ENCODE peak calls at places on chromosomes 4 and X, in four cellular contexts. P is H1, E is HepG2, U is K562. Y is an unnamed sample.

GRCh38 chr4:13852411-13852810 is 224.9 kb upstream of the BOD1L1 start:
- DNase-seq in P (no peak), E (no peak), U (no peak), Y (no peak)

GRCh38 chrX:136659174-136659573 is 11.2 kb downstream of the CD40LG start:
- DNase-seq in P (no peak), E (no peak), U (no peak), Y (no peak)

GRCh38 chrX:154751121-154751668 is 318 bp upstream of the GAB3 start:
- DNase-seq in P (no peak), E (no peak), U (peak; percentile 42), Y (no peak)

GRCh38 chr4:110704748-110705439 is 82.0 kb upstream of the PITX2 start:
- DNase-seq in P (no peak), E (no peak), U (no peak), Y (no peak)

GRCh38 chr4:85725727-85726170 is 250.8 kb downstream of the ARHGAP24 start:
- DNase-seq in P (no peak), E (no peak), U (peak; percentile 37), Y (no peak)

GRCh38 chr4:8378776-8379175 is 61.7 kb downstream of the ACOX3 start:
- DNase-seq in P (no peak), E (no peak), U (no peak), Y (no peak)

GRCh38 chrX:107445146-107445545 is 4.3 kb upstream of the FRMPD3 start:
- DNase-seq in P (no peak), E (no peak), U (no peak), Y (no peak)

GRCh38 chr4:18518098-18518497 is 496.5 kb upstream of the LCORL start:
- DNase-seq in P (no peak), E (no peak), U (no peak), Y (no peak)

GRCh38 chrX:143635915-143636314 is at the start of gene SLITRK4:
- DNase-seq in P (peak; percentile 57), E (no peak), U (no peak), Y (no peak)

GRCh38 chr4:76704133-76704881 is 193.6 kb downstream of the SOWAHB start:
- DNase-seq in P (no peak), E (no peak), U (no peak), Y (peak; percentile 68)

GRCh38 chrX:150162141-150162540 is 201.0 kb upstream of the MAMLD1 start:
- DNase-seq in P (no peak), E (no peak), U (no peak), Y (peak; percentile 27)

GRCh38 chr4:40325406-40326019 is 9.6 kb upstream of the CHRNA9 start:
- DNase-seq in P (no peak), E (peak; percentile 54), U (peak; percentile 72), Y (peak; percentile 58)

GRCh38 chrX:110038900-110039299 is 36.0 kb downstream of the TMEM164 start:
- DNase-seq in P (no peak), E (no peak), U (no peak), Y (no peak)

GRCh38 chrX:16155586-16155985 is 11.7 kb upstream of the MAGEB17 start:
- DNase-seq in P (no peak), E (no peak), U (no peak), Y (no peak)

GRCh38 chrX:147226801-147227200 is 412.3 kb upstream of the CXorf51A start:
- DNase-seq in P (no peak), E (no peak), U (no peak), Y (no peak)

GRCh38 chr4:84916233-84916632 is 50.3 kb downstream of the WDFY3 start:
- DNase-seq in P (no peak), E (no peak), U (no peak), Y (no peak)

GRCh38 chr4:53861856-53862610 is 202.4 kb downstream of the CHIC2 start:
- DNase-seq in P (no peak), E (no peak), U (no peak), Y (no peak)

GRCh38 chrX:110914281-110914680 is 118.7 kb upstream of the CHRDL1 start:
- DNase-seq in P (no peak), E (no peak), U (no peak), Y (no peak)

GRCh38 chr4:74487771-74488170 is 42.8 kb downstream of the AREG start:
- DNase-seq in P (no peak), E (no peak), U (no peak), Y (no peak)

GRCh38 chr4:99723555-99724450 is 66.2 kb upstream of the C4orf54 start:
- DNase-seq in P (no peak), E (peak; percentile 58), U (peak; percentile 74), Y (peak; percentile 10)

GRCh38 chrX:41300758-41301437 is 33.1 kb upstream of the DDX3X start:
- DNase-seq in P (no peak), E (no peak), U (peak; percentile 17), Y (no peak)

GRCh38 chr4:23667659-23668058 is 222.2 kb downstream of the PPARGC1A start:
- DNase-seq in P (no peak), E (no peak), U (no peak), Y (no peak)

GRCh38 chr4:153764611-153765368 is 5.0 kb upstream of the RNF175 start:
- DNase-seq in P (no peak), E (no peak), U (no peak), Y (no peak)

GRCh38 chr4:186770446-186771175 is 47.0 kb upstream of the FAT1 start:
- DNase-seq in P (no peak), E (no peak), U (no peak), Y (no peak)

GRCh38 chrX:130144509-130144908 is 21.1 kb downstream of the AIFM1 start:
- DNase-seq in P (no peak), E (no peak), U (no peak), Y (no peak)

GRCh38 chr4:168076989-168077725 is 15.2 kb upstream of the ANXA10 start:
- DNase-seq in P (peak; percentile 84), E (peak; percentile 44), U (peak; percentile 26), Y (peak; percentile 88)

GRCh38 chr4:15489551-15489950 is 19.9 kb downstream of the CC2D2A start:
- DNase-seq in P (no peak), E (no peak), U (no peak), Y (no peak)

GRCh38 chr4:82652062-82652461 is 90.3 kb upstream of the TMEM150C start:
- DNase-seq in P (no peak), E (no peak), U (no peak), Y (no peak)

GRCh38 chr4:8427761-8428287 is 12.7 kb downstream of the ACOX3 start:
- DNase-seq in P (no peak), E (peak; percentile 76), U (no peak), Y (no peak)

DNA sequence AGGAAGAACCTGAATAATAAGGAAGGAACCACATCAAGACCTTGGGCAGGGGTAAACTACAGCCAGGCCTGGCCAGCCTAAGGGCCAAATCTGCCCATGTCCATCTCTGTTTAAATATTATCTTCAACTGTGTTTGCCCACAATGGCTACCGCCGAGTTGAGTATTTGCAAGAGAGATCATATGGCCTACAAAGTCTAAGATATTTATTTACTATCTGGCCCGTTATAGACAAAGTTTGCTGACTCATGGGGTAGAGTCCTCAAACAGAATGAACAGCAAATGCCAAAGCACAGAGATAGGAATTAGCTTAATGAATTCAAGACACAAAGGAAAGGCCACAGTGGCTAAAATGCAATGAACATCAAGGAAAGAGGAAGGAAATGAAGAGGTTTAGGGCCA is 44.8 kb downstream of the RPS6KA3 start:
- DNase-seq in P (no peak), E (peak; percentile 89), U (peak; percentile 14), Y (no peak)
- TF ChIP-seq FOSL1 in P (no peak), E (no peak), U (no peak), Y (no peak)

GRCh38 chr4:793941-794621 is 31.8 kb downstream of the CPLX1 start:
- DNase-seq in P (no peak), E (no peak), U (no peak), Y (no peak)
- TF ChIP-seq FOSL1 in P (no peak), E (no peak), U (no peak), Y (no peak)

DNA sequence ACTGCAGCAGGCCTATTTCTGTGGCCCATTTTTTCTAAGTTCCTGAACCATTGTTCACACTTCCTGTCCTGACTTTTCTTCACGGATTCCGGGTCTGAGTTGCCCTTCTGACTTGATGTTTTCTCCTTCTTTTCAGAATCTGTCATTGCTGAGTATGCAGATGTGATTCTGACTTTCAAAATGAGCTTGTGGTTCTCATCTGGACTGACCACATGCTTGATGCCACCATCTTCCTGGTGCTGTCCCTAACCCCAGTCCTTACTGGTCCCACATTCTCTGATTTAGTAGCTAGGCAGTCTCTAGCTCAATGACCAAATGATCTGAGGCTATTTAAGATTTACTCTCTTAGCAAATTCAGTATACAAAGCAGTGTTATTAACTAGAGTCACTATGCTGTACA is 822.3 kb upstream of the TENM3 start:
- DNase-seq in P (no peak), E (no peak), U (no peak), Y (no peak)
- TF ChIP-seq FOSL1 in P (no peak), E (no peak), U (no peak), Y (no peak)

GRCh38 chrX:102599950-102600579 is 750 bp downstream of the ARMCX5 start:
- DNase-seq in P (no peak), E (no peak), U (peak; percentile 8), Y (no peak)
- TF ChIP-seq FOSL1 in P (no peak), E (no peak), U (no peak), Y (no peak)

DNA sequence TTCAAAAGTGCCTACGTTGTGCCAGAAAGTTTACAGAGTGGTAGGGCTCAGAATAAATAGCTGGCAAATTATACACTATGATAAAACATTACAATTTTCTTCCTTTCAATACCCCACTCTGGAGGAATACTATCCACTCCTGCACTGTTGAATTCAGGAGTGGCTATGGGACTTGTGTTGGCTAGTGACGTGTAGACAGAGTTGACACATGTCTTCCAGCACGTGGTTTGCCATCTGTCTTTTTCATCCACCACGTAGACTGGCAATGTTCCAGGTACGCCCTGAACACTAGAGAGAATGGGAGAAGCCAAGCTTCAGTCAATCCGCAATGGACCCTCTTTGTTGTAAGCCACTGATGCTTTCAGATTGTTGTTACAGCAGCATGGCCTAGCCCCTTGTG is 168.8 kb upstream of the RBPJ start:
- DNase-seq in P (no peak), E (no peak), U (no peak), Y (no peak)
- TF ChIP-seq FOSL1 in P (no peak), E (no peak), U (no peak), Y (no peak)

DNA sequence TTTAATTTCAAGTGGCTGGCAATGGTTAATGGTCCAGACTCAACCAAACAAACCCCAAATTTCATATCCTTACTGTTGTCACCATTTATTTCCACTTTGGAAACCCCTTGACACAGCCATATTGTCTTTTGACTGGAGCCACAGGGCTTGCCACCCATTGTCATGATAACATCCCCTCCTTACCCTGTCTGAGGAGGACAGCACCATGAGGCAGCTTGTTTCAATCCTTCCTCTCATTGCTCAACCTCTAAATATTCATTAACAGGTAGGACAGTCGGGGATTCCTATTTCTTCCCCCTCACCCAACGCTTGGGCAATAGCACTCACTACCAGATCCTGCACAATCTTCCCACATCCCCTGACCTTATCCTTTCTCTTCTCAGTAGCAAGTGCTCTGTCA is 92.1 kb downstream of the CEP135 start:
- DNase-seq in P (no peak), E (no peak), U (no peak), Y (no peak)
- TF ChIP-seq FOSL1 in P (no peak), E (no peak), U (no peak), Y (no peak)

Y was measured in HCT116.